ENCODE peak calls at places on chromosomes 2 and 18, in seven cellular contexts. X, Q, E, S, B, F and C are unnamed samples.

GRCh38 chr2:202149953-202150352 is 76.9 kb downstream of the KIAA2012 start:
- DNase-seq in X (no peak), Q (no peak), E (no peak), S (no peak), B (no peak), F (no peak), C (peak)

GRCh38 chr2:9905413-9905812 is 46.1 kb upstream of the GRHL1 start:
- DNase-seq in X (no peak), Q (peak), E (no peak), S (no peak), B (no peak), F (no peak), C (no peak)

GRCh38 chr2:33426666-33427231 is 49.7 kb upstream of the RASGRP3 start:
- DNase-seq in X (no peak), Q (peak), E (no peak), S (peak), B (peak), F (peak), C (peak)

GRCh38 chr18:13680612-13681011 is 45.7 kb downstream of the FAM210A start:
- DNase-seq in X (no peak), Q (peak), E (peak), S (no peak), B (no peak), F (no peak), C (peak)

GRCh38 chr18:3710712-3711269 is 260.8 kb downstream of the TGIF1 start:
- DNase-seq in X (no peak), Q (no peak), E (no peak), S (peak), B (no peak), F (no peak), C (peak)

GRCh38 chr2:169891593-169892298 is 64.5 kb downstream of the UBR3 start:
- DNase-seq in X (no peak), Q (peak), E (no peak), S (no peak), B (no peak), F (no peak), C (peak)

GRCh38 chr18:8525692-8526091 is 83.5 kb upstream of the RAB12 start:
- DNase-seq in X (peak), Q (no peak), E (peak), S (no peak), B (no peak), F (no peak), C (no peak)

GRCh38 chr2:75764611-75765010 is 53.9 kb upstream of the GCFC2 start:
- DNase-seq in X (no peak), Q (no peak), E (no peak), S (no peak), B (no peak), F (no peak), C (no peak)

GRCh38 chr2:15646661-15647060 is 55.0 kb downstream of the DDX1 start:
- DNase-seq in X (no peak), Q (no peak), E (no peak), S (no peak), B (no peak), F (no peak), C (no peak)

GRCh38 chr2:218022851-218023530 is 20.2 kb upstream of the TNS1 start:
- DNase-seq in X (no peak), Q (no peak), E (no peak), S (no peak), B (no peak), F (no peak), C (no peak)

GRCh38 chr2:223585691-223586090 is 16.5 kb downstream of the SCG2 start:
- DNase-seq in X (no peak), Q (peak), E (no peak), S (no peak), B (no peak), F (peak), C (peak)

GRCh38 chr2:33215299-33215698 is 261.1 kb upstream of the RASGRP3 start:
- DNase-seq in X (no peak), Q (peak), E (no peak), S (no peak), B (peak), F (no peak), C (peak)

GRCh38 chr2:185201063-185201462 is 537.5 kb upstream of the FSIP2 start:
- DNase-seq in X (no peak), Q (no peak), E (no peak), S (no peak), B (no peak), F (peak), C (no peak)

GRCh38 chr18:69102959-69103358 is 297.7 kb upstream of the DOK6 start:
- DNase-seq in X (no peak), Q (peak), E (no peak), S (no peak), B (no peak), F (no peak), C (peak)

GRCh38 chr18:31497711-31498449 is at the start of gene DSG2:
- DNase-seq in X (peak), Q (peak), E (peak), S (peak), B (no peak), F (peak), C (peak)

GRCh38 chr2:206088248-206088647 is 2.3 kb upstream of the INO80D start:
- DNase-seq in X (peak), Q (no peak), E (no peak), S (no peak), B (no peak), F (no peak), C (no peak)

GRCh38 chr2:233816771-233817170 is 37.6 kb downstream of the HJURP start:
- DNase-seq in X (no peak), Q (no peak), E (no peak), S (peak), B (no peak), F (no peak), C (no peak)

GRCh38 chr2:190603374-190603773 is 45.5 kb upstream of the NAB1 start:
- DNase-seq in X (no peak), Q (no peak), E (no peak), S (no peak), B (no peak), F (no peak), C (no peak)

GRCh38 chr2:68251187-68251854 is 1.0 kb downstream of the PPP3R1 start:
- DNase-seq in X (peak), Q (peak), E (peak), S (peak), B (peak), F (peak), C (peak)

GRCh38 chr2:130387071-130387400 is 31.2 kb downstream of the PTPN18 start:
- DNase-seq in X (no peak), Q (no peak), E (no peak), S (no peak), B (no peak), F (no peak), C (no peak)

GRCh38 chr2:9668686-9669338 is 38.0 kb upstream of the YWHAQ start:
- DNase-seq in X (no peak), Q (no peak), E (no peak), S (peak), B (no peak), F (no peak), C (no peak)

GRCh38 chr2:9160732-9161131 is 45.9 kb upstream of the ASAP2 start:
- DNase-seq in X (no peak), Q (no peak), E (peak), S (no peak), B (no peak), F (no peak), C (no peak)

GRCh38 chr2:151237422-151238012 is 24.1 kb downstream of the RBM43 start:
- DNase-seq in X (no peak), Q (peak), E (no peak), S (no peak), B (no peak), F (peak), C (no peak)

GRCh38 chr18:11993264-11993916 is 12.1 kb downstream of the IMPA2 start:
- DNase-seq in X (no peak), Q (no peak), E (no peak), S (peak), B (no peak), F (no peak), C (no peak)

GRCh38 chr2:71277536-71278103 is 50.7 kb upstream of the PAIP2B start:
- DNase-seq in X (peak), Q (peak), E (peak), S (no peak), B (no peak), F (peak), C (peak)

GRCh38 chr2:101745711-101746694 is 48.5 kb downstream of the MAP4K4 start:
- DNase-seq in X (no peak), Q (peak), E (no peak), S (no peak), B (no peak), F (peak), C (peak)

GRCh38 chr18:31245820-31246219 is 72.1 kb upstream of the DSG1 start:
- DNase-seq in X (no peak), Q (peak), E (no peak), S (no peak), B (no peak), F (no peak), C (no peak)

GRCh38 chr2:126784636-126785035 is 114.1 kb upstream of the TEX51 start:
- DNase-seq in X (no peak), Q (no peak), E (no peak), S (no peak), B (no peak), F (no peak), C (no peak)

GRCh38 chr2:25041307-25041927 is 459 bp upstream of the EFR3B start:
- DNase-seq in X (peak), Q (peak), E (peak), S (peak), B (no peak), F (peak), C (peak)

GRCh38 chr2:31359229-31359628 is 55.3 kb downstream of the XDH start:
- DNase-seq in X (no peak), Q (no peak), E (no peak), S (no peak), B (no peak), F (no peak), C (no peak)

GRCh38 chr2:28287261-28287915 is 105.3 kb upstream of the FOSL2 start:
- DNase-seq in X (no peak), Q (no peak), E (no peak), S (no peak), B (no peak), F (no peak), C (no peak)

GRCh38 chr2:121804997-121805766 is 49.7 kb downstream of the TSN start:
- DNase-seq in X (no peak), Q (no peak), E (no peak), S (no peak), B (no peak), F (no peak), C (no peak)
- H3K4me3 ChIP-seq in X (no peak), Q (no peak), E (no peak), S (no peak), B (no peak), F (no peak), C (no peak)

DNA sequence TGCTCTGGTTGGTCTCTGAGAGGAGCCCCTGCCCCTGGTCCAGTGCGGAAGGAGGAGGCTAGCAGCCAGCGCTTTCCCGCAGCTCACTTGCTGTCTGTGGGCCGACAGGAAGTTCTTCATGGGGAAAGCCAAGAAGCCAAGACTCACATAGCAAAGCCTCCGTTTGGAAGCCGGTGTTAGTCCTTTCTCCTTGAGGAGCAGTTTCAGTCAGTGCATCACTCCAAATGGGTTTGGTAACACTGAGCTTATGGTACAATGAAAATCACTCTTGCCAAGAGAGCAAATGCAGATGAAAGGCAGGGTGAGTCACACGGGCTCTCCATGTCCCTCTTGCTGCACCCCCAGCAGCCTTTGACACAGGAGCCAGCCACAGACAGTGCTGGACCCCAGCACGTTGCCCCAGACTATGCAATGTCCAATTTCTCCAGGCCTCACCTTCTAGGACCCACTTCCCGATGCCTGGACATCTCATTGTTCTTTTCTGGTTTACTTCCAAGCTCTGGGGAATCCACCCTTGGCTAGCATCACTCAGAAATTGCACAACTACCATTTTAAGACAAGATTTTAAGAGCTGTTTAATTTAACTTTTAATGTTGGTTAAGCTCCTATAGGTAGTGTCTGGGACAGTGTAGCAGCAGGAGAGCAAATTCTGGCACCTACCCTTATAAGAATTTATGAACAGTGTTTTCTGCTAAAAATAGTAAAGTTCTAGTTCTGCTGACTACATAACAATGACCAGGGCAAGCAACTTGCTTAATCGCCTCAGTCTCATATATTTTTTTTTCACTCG is 174.9 kb downstream of the ASB1 start:
- DNase-seq in X (no peak), Q (peak), E (no peak), S (no peak), B (peak), F (no peak), C (peak)
- H3K4me3 ChIP-seq in X (no peak), Q (no peak), E (no peak), S (no peak), B (no peak), F (no peak), C (no peak)

DNA sequence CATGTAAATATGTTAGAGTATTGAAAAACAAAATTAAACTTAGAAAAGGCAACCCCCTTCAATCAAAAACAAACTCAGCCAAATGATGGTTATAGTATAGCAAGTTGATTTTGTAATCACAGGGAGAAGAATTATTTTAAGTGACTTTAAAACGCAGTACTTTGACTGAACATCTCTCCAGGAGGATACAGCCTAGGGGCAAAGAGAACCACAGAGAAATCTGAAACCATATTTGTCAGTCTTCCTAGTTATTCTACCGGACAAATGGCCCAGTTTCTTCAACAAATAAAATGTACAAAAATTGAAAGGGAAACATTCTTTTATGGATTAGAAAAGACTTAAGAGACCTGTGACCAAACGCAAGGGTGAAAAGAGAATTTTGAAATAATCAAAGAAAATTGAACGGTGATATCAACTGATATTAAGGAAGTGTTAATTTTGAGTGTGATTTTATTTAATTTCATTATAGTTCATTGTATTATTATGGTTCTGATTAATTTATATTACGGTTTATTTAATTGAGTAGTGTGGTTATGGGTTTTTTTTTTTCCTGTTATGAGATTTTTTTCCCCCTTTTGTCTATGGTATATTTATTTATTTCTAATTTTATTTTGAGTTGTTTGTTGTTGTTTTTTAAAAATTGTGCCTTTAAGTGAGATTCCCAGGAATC is 75.3 kb downstream of the HNRNPLL start:
- DNase-seq in X (no peak), Q (no peak), E (no peak), S (no peak), B (no peak), F (no peak), C (no peak)
- H3K4me3 ChIP-seq in X (no peak), Q (peak), E (peak), S (peak), B (peak), F (peak), C (peak)

GRCh38 chr2:225040862-225041209 is 1.4 kb downstream of the DOCK10 start:
- DNase-seq in X (peak), Q (no peak), E (peak), S (no peak), B (no peak), F (peak), C (peak)
- H3K4me3 ChIP-seq in X (peak), Q (no peak), E (peak), S (peak), B (peak), F (peak), C (peak)

GRCh38 chr2:196108604-196109003 is 40.0 kb upstream of the DNAH7 start:
- DNase-seq in X (no peak), Q (no peak), E (no peak), S (no peak), B (no peak), F (no peak), C (no peak)

GRCh38 chr2:196112408-196113039 is 43.9 kb upstream of the DNAH7 start:
- DNase-seq in X (no peak), Q (peak), E (no peak), S (no peak), B (no peak), F (peak), C (peak)

GRCh38 chr2:196113061-196113974 is 44.7 kb upstream of the DNAH7 start:
- DNase-seq in X (no peak), Q (peak), E (peak), S (no peak), B (no peak), F (no peak), C (peak)
- H3K4me3 ChIP-seq in X (no peak), Q (no peak), E (peak), S (no peak), B (no peak), F (no peak), C (no peak)

GRCh38 chr2:144519597-144519933 is 354 bp downstream of the ZEB2 start:
- DNase-seq in X (no peak), Q (no peak), E (no peak), S (no peak), B (no peak), F (no peak), C (no peak)
- H3K4me3 ChIP-seq in X (peak), Q (no peak), E (peak), S (peak), B (peak), F (peak), C (peak)

GRCh38 chr2:181463573-181463972 is 6.4 kb downstream of the ITGA4 start:
- DNase-seq in X (no peak), Q (no peak), E (no peak), S (no peak), B (no peak), F (no peak), C (no peak)
- H3K4me3 ChIP-seq in X (peak), Q (no peak), E (no peak), S (no peak), B (no peak), F (no peak), C (no peak)

GRCh38 chr2:1055014-1055595 is 104.5 kb downstream of the SNTG2 start:
- DNase-seq in X (no peak), Q (peak), E (no peak), S (no peak), B (no peak), F (no peak), C (peak)
- H3K4me3 ChIP-seq in X (no peak), Q (no peak), E (no peak), S (no peak), B (no peak), F (no peak), C (no peak)

GRCh38 chr2:44803100-44803424 is 138.4 kb upstream of the SIX3 start:
- DNase-seq in X (no peak), Q (no peak), E (no peak), S (no peak), B (no peak), F (no peak), C (no peak)
- H3K4me3 ChIP-seq in X (no peak), Q (no peak), E (peak), S (no peak), B (no peak), F (no peak), C (no peak)